ENCODE peak calls at places on chromosomes 7 and 10, in four cellular contexts. S is WTC11, G is A549, A is HepG2. M is an unnamed sample.

GRCh38 chr10:122998360-122998917 is 10.2 kb downstream of the IKZF5 start:
- DNase-seq in S (no peak), G (no peak), A (no peak), M (no peak)

GRCh38 chr7:14761506-14762296 is 140.8 kb downstream of the DGKB start:
- DNase-seq in S (no peak), G (no peak), A (no peak), M (no peak)

GRCh38 chr7:85748861-85749260 is 562.0 kb upstream of the SEMA3D start:
- DNase-seq in S (no peak), G (no peak), A (no peak), M (no peak)

GRCh38 chr7:137985253-137985896 is 16.5 kb downstream of the CREB3L2 start:
- DNase-seq in S (peak), G (no peak), A (peak), M (no peak)

GRCh38 chr7:45224832-45225231 is 67.2 kb downstream of the RAMP3 start:
- DNase-seq in S (peak), G (no peak), A (no peak), M (no peak)

GRCh38 chr7:13024323-13024722 is 336.9 kb downstream of the ARL4A start:
- DNase-seq in S (no peak), G (no peak), A (no peak), M (no peak)

GRCh38 chr10:117535045-117535751 is 7.3 kb upstream of the EMX2 start:
- DNase-seq in S (peak), G (no peak), A (no peak), M (no peak)

GRCh38 chr7:27156508-27156898 is at the start of gene HOXA7:
- DNase-seq in S (peak), G (peak), A (no peak), M (no peak)

GRCh38 chr7:45575501-45576248 is 1.5 kb downstream of the ADCY1 start:
- DNase-seq in S (peak), G (no peak), A (no peak), M (no peak)

GRCh38 chr10:128711776-128712175 is 585.6 kb upstream of the MKI67 start:
- DNase-seq in S (no peak), G (no peak), A (no peak), M (no peak)

GRCh38 chr10:7593068-7593467 is 73.7 kb downstream of the ITIH5 start:
- DNase-seq in S (no peak), G (no peak), A (no peak), M (no peak)

GRCh38 chr7:112996472-112996871 is 90.2 kb downstream of the GPR85 start:
- DNase-seq in S (no peak), G (no peak), A (no peak), M (no peak)

GRCh38 chr7:2959343-2959680 is 84.4 kb downstream of the CARD11 start:
- DNase-seq in S (peak), G (no peak), A (no peak), M (no peak)

GRCh38 chr10:31210190-31210589 is 108.8 kb upstream of the ZEB1 start:
- DNase-seq in S (no peak), G (no peak), A (no peak), M (no peak)

GRCh38 chr10:77248104-77248503 is 389.5 kb downstream of the KCNMA1 start:
- DNase-seq in S (peak), G (no peak), A (no peak), M (no peak)

GRCh38 chr7:115748123-115748738 is 282.3 kb downstream of the TFEC start:
- DNase-seq in S (no peak), G (peak), A (peak), M (no peak)

GRCh38 chr7:15544050-15544449 is 17.8 kb downstream of the AGMO start:
- DNase-seq in S (no peak), G (no peak), A (no peak), M (no peak)

GRCh38 chr7:88202799-88203198 is 17.0 kb downstream of the SRI start:
- DNase-seq in S (no peak), G (no peak), A (no peak), M (no peak)

GRCh38 chr10:114180937-114181336 is 1.8 kb downstream of the TDRD1 start:
- DNase-seq in S (no peak), G (no peak), A (no peak), M (no peak)

GRCh38 chr10:114183563-114183962 is 4.4 kb downstream of the TDRD1 start:
- DNase-seq in S (no peak), G (no peak), A (no peak), M (no peak)

GRCh38 chr10:114184276-114184675 is 5.1 kb downstream of the TDRD1 start:
- DNase-seq in S (no peak), G (no peak), A (no peak), M (no peak)

GRCh38 chr10:114179747-114180146 is 594 bp downstream of the TDRD1 start:
- DNase-seq in S (no peak), G (no peak), A (no peak), M (no peak)

GRCh38 chr10:114181971-114182370 is 2.8 kb downstream of the TDRD1 start:
- DNase-seq in S (no peak), G (no peak), A (no peak), M (no peak)
- TF ChIP-seq NR3C1 in S (no peak), G (no peak), A (no peak), M (no peak)

DNA sequence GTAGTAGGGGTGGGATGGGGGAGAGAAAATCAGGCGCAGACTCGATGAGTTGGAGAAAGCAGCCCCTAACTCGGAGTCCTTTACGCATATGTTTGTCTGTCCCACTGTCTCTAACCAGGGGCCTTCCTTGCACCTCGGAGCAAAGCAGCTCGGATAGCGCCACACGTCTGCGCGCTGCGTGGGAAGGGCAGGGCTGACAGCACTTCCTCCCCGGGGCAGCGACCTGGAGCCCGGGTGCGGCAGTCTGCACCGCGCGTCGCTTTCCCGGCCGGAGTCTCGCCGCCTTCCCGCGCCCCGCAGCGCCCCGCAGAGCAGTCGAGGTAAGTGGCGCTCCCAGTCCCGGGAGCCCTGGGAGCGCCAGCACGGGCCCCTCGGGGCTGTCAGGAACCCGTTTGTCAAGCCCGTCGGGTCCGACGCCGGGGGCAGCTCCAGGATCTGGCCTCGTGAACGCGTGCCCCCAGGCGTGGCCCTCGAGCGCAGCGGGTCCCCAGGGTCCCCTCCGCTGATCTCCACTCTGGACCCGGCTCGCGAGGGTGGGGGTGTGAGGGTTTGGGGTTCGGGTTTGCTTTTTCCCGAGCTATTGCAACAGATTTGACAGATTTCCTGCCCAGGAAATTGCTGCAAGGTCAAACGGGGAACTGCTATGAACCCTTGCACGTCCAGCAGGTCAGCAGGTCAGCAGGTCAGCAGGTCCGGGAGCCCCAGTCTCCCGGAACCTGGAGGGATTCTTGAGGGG is 561 bp downstream of the APBB1IP start:
- DNase-seq in S (peak), G (no peak), A (no peak), M (no peak)
- TF ChIP-seq NR3C1 in S (no peak), G (no peak), A (no peak), M (no peak)

DNA sequence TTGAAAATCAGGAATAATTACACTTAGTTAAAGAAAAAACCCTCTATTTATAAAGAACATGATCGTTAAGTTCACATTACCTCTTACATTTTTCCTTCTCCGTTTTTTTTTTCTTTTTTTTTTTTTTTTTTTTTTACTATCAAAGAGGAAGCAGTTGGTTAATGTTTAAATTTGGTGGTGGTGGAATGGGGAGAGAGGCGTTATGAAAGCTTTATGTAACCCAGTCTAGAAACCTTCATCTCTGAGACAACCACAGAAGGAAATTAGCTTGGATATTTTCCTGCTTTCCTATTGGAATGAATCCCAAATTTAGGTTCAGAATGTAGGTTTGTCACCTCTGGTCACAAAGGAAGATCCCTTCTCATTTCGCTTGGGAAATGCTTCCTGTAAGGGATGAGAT is 31.5 kb upstream of the LHFPL3 start:
- DNase-seq in S (no peak), G (no peak), A (peak), M (no peak)
- TF ChIP-seq NR3C1 in S (no peak), G (no peak), A (no peak), M (no peak)

DNA sequence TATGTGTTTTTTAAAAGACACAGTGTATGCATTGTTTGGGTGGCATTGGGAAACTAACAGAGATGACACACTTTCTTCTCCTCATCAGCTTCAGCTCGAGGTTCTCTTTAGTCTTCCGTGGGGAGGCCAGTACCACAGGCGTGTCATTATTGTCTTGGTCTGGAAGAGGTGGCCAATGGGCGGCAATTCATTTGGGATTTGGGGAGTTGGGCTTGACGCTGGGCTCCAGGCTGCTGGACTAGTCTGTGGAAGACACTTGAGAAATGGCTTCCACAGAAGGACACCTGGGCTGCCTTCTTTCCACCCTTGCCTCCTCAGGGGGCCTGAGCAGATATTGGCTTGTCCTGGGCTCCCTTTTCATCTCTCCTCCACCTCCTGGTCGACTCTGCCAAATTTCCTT is 192.2 kb downstream of the SH2D4B start:
- DNase-seq in S (no peak), G (no peak), A (no peak), M (no peak)
- TF ChIP-seq NR3C1 in S (no peak), G (no peak), A (no peak), M (no peak)

GRCh38 chr10:84530724-84531325 is 202.4 kb downstream of the CCSER2 start:
- DNase-seq in S (no peak), G (no peak), A (no peak), M (peak)

GRCh38 chr10:84538036-84538435 is 209.6 kb downstream of the CCSER2 start:
- DNase-seq in S (no peak), G (no peak), A (peak), M (no peak)

GRCh38 chr10:84537447-84537931 is 209.1 kb downstream of the CCSER2 start:
- DNase-seq in S (peak), G (peak), A (peak), M (peak)

GRCh38 chr10:84531396-84531795 is 203.0 kb downstream of the CCSER2 start:
- DNase-seq in S (no peak), G (no peak), A (no peak), M (no peak)

GRCh38 chr10:84534168-84534567 is 205.8 kb downstream of the CCSER2 start:
- DNase-seq in S (peak), G (no peak), A (no peak), M (peak)
- TF ChIP-seq NR3C1 in S (no peak), G (no peak), A (no peak), M (no peak)